ENCODE peak calls at places on chromosomes 6 and 20, in six cellular contexts. One of them, this sample, is unnamed.

GRCh38 chr6:128158496-128158895 is 257.6 kb upstream of the THEMIS start:
- DNase-seq in pancreas: no peak
- DNase-seq in colonic mucosa: no peak
- DNase-seq in foreskin fibroblast: no peak
- DNase-seq in hepatocyte: no peak
- DNase-seq in IMR-90: peak
- DNase-seq in this sample: peak

GRCh38 chr6:109449789-109450673 is 5.5 kb downstream of the MICAL1 start:
- DNase-seq in pancreas: no peak
- DNase-seq in colonic mucosa: no peak
- DNase-seq in foreskin fibroblast: no peak
- DNase-seq in hepatocyte: no peak
- DNase-seq in IMR-90: no peak
- DNase-seq in this sample: no peak

GRCh38 chr6:121222656-121223055 is 111.6 kb downstream of the TBC1D32 start:
- DNase-seq in pancreas: no peak
- DNase-seq in colonic mucosa: no peak
- DNase-seq in foreskin fibroblast: peak
- DNase-seq in hepatocyte: peak
- DNase-seq in IMR-90: peak
- DNase-seq in this sample: peak

GRCh38 chr6:132122871-132123270 is 171.7 kb upstream of the CCN2 start:
- DNase-seq in pancreas: no peak
- DNase-seq in colonic mucosa: no peak
- DNase-seq in foreskin fibroblast: no peak
- DNase-seq in hepatocyte: peak
- DNase-seq in IMR-90: peak
- DNase-seq in this sample: no peak

GRCh38 chr6:95543798-95544197 is 33.5 kb upstream of the MANEA start:
- DNase-seq in pancreas: no peak
- DNase-seq in colonic mucosa: no peak
- DNase-seq in foreskin fibroblast: no peak
- DNase-seq in hepatocyte: no peak
- DNase-seq in IMR-90: no peak
- DNase-seq in this sample: no peak

GRCh38 chr6:162941128-162941527 is 213.4 kb downstream of the PACRG start:
- DNase-seq in pancreas: no peak
- DNase-seq in colonic mucosa: no peak
- DNase-seq in foreskin fibroblast: no peak
- DNase-seq in hepatocyte: no peak
- DNase-seq in IMR-90: no peak
- DNase-seq in this sample: no peak

GRCh38 chr20:63577317-63577894 is 3.4 kb upstream of the HELZ2 start:
- DNase-seq in pancreas: peak
- DNase-seq in colonic mucosa: no peak
- DNase-seq in foreskin fibroblast: no peak
- DNase-seq in hepatocyte: no peak
- DNase-seq in IMR-90: no peak
- DNase-seq in this sample: no peak

GRCh38 chr6:44162876-44163625 is 4.4 kb downstream of the CAPN11 start:
- DNase-seq in pancreas: no peak
- DNase-seq in colonic mucosa: no peak
- DNase-seq in foreskin fibroblast: no peak
- DNase-seq in hepatocyte: no peak
- DNase-seq in IMR-90: peak
- DNase-seq in this sample: no peak

GRCh38 chr20:31661625-31662371 is 24.1 kb downstream of the COX4I2 start:
- DNase-seq in pancreas: peak
- DNase-seq in colonic mucosa: peak
- DNase-seq in foreskin fibroblast: peak
- DNase-seq in hepatocyte: peak
- DNase-seq in IMR-90: peak
- DNase-seq in this sample: peak

GRCh38 chr6:29631209-29631810 is 1.7 kb downstream of the GABBR1 start:
- DNase-seq in pancreas: peak
- DNase-seq in colonic mucosa: no peak
- DNase-seq in foreskin fibroblast: peak
- DNase-seq in hepatocyte: peak
- DNase-seq in IMR-90: peak
- DNase-seq in this sample: no peak
- H3K4me3 ChIP-seq in pancreas: no peak
- H3K4me3 ChIP-seq in colonic mucosa: no peak
- H3K4me3 ChIP-seq in foreskin fibroblast: peak
- H3K4me3 ChIP-seq in hepatocyte: no peak
- H3K4me3 ChIP-seq in IMR-90: peak
- H3K4me3 ChIP-seq in this sample: peak

DNA sequence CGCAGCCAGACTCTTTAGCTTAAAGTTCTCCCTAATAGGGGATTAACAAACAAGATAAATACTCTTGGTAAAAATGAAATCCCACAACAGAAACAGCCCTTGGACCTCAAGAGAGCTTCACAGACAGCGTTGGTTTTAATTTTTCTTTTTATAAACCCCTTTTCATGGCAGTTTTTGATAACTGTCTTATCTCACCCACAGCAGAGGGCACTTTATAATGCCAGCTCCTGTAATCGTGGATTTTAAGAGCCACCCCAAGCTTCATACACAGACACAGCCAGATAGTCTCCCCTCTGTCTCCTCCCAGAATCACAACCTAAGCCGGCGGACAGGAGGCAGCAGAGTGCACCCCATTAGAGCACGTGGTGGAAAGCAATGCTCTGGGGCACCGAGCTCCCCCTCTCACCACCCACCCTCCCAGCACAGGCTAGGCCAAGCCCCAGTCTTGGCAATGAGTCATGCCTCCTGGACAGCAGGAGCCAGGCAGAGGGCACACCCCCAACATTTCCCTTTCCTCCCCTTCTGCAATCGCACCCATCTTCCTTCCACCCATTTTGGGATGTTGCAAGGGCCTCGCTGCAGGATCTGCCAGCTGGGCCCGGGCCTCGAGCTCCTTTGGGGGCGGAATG is 2.5 kb downstream of the JAG1 start:
- DNase-seq in pancreas: peak
- DNase-seq in colonic mucosa: peak
- DNase-seq in foreskin fibroblast: peak
- DNase-seq in hepatocyte: peak
- DNase-seq in IMR-90: peak
- DNase-seq in this sample: peak
- TF ChIP-seq CTCF in pancreas: peak
- TF ChIP-seq CTCF in colonic mucosa: peak
- TF ChIP-seq CTCF in foreskin fibroblast: peak
- TF ChIP-seq CTCF in hepatocyte: peak
- TF ChIP-seq CTCF in IMR-90: peak
- TF ChIP-seq CTCF in this sample: peak

GRCh38 chr6:84772428-84773132 is 8.2 kb upstream of the TBX18 start:
- DNase-seq in pancreas: no peak
- DNase-seq in colonic mucosa: no peak
- DNase-seq in foreskin fibroblast: peak
- DNase-seq in hepatocyte: no peak
- DNase-seq in IMR-90: no peak
- DNase-seq in this sample: peak

GRCh38 chr6:84769247-84769646 is 4.8 kb upstream of the TBX18 start:
- DNase-seq in pancreas: no peak
- DNase-seq in colonic mucosa: no peak
- DNase-seq in foreskin fibroblast: no peak
- DNase-seq in hepatocyte: no peak
- DNase-seq in IMR-90: no peak
- DNase-seq in this sample: peak

GRCh38 chr6:84768442-84769174 is 4.2 kb upstream of the TBX18 start:
- DNase-seq in pancreas: no peak
- DNase-seq in colonic mucosa: no peak
- DNase-seq in foreskin fibroblast: peak
- DNase-seq in hepatocyte: no peak
- DNase-seq in IMR-90: no peak
- DNase-seq in this sample: peak

GRCh38 chr6:84771732-84772131 is 7.3 kb upstream of the TBX18 start:
- DNase-seq in pancreas: no peak
- DNase-seq in colonic mucosa: no peak
- DNase-seq in foreskin fibroblast: no peak
- DNase-seq in hepatocyte: no peak
- DNase-seq in IMR-90: no peak
- DNase-seq in this sample: peak

DNA sequence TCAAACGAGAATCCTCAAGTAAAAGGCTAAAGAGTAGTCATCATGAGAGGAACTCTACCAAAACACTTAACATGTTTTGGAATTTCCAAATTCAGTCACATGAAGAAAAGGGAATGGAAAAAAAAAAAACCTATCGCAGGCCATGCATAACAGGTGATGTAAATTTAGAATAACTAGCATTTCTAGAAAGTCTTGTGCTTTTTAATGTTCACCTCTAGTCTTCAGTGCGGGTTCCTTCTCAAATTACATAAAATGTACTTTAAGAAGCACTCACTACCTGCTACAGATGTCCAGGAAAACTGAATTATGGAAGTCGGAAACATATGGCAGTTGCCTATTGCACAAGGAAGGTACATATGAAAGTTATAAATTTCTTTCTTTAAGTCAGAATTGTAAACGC is 6.1 kb upstream of the TBX18 start:
- DNase-seq in pancreas: no peak
- DNase-seq in colonic mucosa: no peak
- DNase-seq in foreskin fibroblast: no peak
- DNase-seq in hepatocyte: no peak
- DNase-seq in IMR-90: no peak
- DNase-seq in this sample: no peak
- H3K4me3 ChIP-seq in pancreas: no peak
- H3K4me3 ChIP-seq in colonic mucosa: no peak
- H3K4me3 ChIP-seq in foreskin fibroblast: no peak
- H3K4me3 ChIP-seq in hepatocyte: no peak
- H3K4me3 ChIP-seq in IMR-90: no peak
- H3K4me3 ChIP-seq in this sample: no peak

DNA sequence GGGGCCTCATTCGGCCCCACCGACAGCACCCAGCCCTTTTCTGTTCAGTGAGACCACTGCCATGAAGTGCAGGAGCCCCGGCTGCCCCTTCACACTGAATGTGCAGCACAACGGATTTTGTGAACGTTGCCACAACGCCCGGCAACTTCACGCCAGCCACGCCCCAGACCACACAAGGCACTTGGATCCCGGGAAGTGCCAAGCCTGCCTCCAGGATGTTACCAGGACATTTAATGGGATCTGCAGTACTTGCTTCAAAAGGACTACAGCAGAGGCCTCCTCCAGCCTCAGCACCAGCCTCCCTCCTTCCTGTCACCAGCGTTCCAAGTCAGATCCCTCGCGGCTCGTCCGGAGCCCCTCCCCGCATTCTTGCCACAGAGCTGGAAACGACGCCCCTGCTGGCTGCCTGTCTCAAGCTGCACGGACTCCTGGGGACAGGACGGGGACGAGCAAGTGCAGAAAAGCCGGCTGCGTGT is 11.8 kb downstream of the TNFAIP3 start:
- DNase-seq in pancreas: no peak
- DNase-seq in colonic mucosa: no peak
- DNase-seq in foreskin fibroblast: no peak
- DNase-seq in hepatocyte: no peak
- DNase-seq in IMR-90: no peak
- DNase-seq in this sample: no peak
- TF ChIP-seq CTCF in pancreas: no peak
- TF ChIP-seq CTCF in colonic mucosa: no peak
- TF ChIP-seq CTCF in foreskin fibroblast: no peak
- TF ChIP-seq CTCF in hepatocyte: no peak
- TF ChIP-seq CTCF in IMR-90: no peak
- TF ChIP-seq CTCF in this sample: no peak

GRCh38 chr6:98838027-98838426 is 3.7 kb downstream of the POU3F2 start:
- DNase-seq in pancreas: no peak
- DNase-seq in colonic mucosa: no peak
- DNase-seq in foreskin fibroblast: no peak
- DNase-seq in hepatocyte: no peak
- DNase-seq in IMR-90: no peak
- DNase-seq in this sample: no peak

GRCh38 chr6:98836962-98837944 is 2.9 kb downstream of the POU3F2 start:
- DNase-seq in pancreas: no peak
- DNase-seq in colonic mucosa: no peak
- DNase-seq in foreskin fibroblast: no peak
- DNase-seq in hepatocyte: no peak
- DNase-seq in IMR-90: no peak
- DNase-seq in this sample: no peak

GRCh38 chr6:98835149-98836024 is 1.0 kb downstream of the POU3F2 start:
- DNase-seq in pancreas: no peak
- DNase-seq in colonic mucosa: no peak
- DNase-seq in foreskin fibroblast: peak
- DNase-seq in hepatocyte: peak
- DNase-seq in IMR-90: no peak
- DNase-seq in this sample: no peak

GRCh38 chr6:98834060-98835031 is at the start of gene POU3F2:
- DNase-seq in pancreas: peak
- DNase-seq in colonic mucosa: peak
- DNase-seq in foreskin fibroblast: peak
- DNase-seq in hepatocyte: peak
- DNase-seq in IMR-90: peak
- DNase-seq in this sample: peak

DNA sequence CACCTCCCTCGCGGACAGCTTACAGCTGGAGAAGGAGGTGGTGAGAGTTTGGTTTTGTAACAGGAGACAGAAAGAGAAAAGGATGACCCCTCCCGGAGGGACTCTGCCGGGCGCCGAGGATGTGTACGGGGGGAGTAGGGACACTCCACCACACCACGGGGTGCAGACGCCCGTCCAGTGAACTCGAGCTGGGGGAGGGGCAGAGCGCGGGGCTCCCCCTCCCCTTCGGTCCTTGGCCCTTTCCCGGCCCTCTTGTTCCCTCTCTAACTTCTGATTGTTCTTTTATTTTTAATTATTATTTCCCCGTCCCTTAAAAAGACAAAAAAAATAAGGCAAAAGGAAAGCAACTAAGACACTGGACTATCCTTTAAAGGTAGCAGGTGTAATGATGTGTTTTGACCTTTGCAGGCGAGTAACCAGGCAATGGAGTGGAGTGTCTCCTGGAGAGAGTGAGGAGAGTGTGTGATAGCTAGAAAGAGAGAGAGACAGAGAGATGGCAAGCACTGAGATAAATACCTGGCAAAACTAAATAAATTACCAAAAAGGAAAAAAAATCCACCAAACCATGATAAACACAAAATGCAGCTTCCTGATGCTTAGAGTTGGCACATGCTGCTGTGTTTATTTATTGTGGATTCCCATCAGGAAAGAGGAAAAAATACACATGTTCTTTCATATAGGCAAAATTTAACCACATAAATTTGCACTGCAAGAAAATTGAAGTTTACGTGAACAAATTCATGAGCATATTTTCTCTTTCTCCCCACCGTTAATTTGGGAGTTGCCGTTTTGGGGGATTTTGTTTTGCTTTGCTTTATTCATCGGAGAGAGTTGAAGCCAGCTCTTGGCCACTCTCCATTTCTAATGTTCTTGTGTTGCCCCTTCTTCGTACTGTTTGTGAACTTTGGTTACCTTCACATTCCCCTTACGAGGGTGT is 1.9 kb downstream of the POU3F2 start:
- DNase-seq in pancreas: no peak
- DNase-seq in colonic mucosa: no peak
- DNase-seq in foreskin fibroblast: no peak
- DNase-seq in hepatocyte: no peak
- DNase-seq in IMR-90: no peak
- DNase-seq in this sample: no peak
- H3K4me3 ChIP-seq in pancreas: peak
- H3K4me3 ChIP-seq in colonic mucosa: no peak
- H3K4me3 ChIP-seq in foreskin fibroblast: no peak
- H3K4me3 ChIP-seq in hepatocyte: no peak
- H3K4me3 ChIP-seq in IMR-90: no peak
- H3K4me3 ChIP-seq in this sample: no peak

GRCh38 chr6:39867592-39867991 is 66.7 kb downstream of the MOCS1 start:
- DNase-seq in pancreas: no peak
- DNase-seq in colonic mucosa: no peak
- DNase-seq in foreskin fibroblast: no peak
- DNase-seq in hepatocyte: no peak
- DNase-seq in IMR-90: no peak
- DNase-seq in this sample: no peak
- TF ChIP-seq CTCF in pancreas: no peak
- TF ChIP-seq CTCF in colonic mucosa: no peak
- TF ChIP-seq CTCF in foreskin fibroblast: no peak
- TF ChIP-seq CTCF in hepatocyte: no peak
- TF ChIP-seq CTCF in IMR-90: no peak
- TF ChIP-seq CTCF in this sample: peak